ENCODE peak calls at places on chromosomes 1 and 21, in five cellular contexts. W, Q, G, H and M are unnamed samples.

GRCh38 chr1:223667484-223668182 is 2.1 kb upstream of the CAPN8 start:
- DNase-seq in W (no peak), Q (no peak), G (peak; percentile 41), H (no peak), M (no peak)

GRCh38 chr1:236457775-236458174 is 63.7 kb downstream of the EDARADD start:
- DNase-seq in W (no peak), Q (no peak), G (no peak), H (no peak), M (no peak)

GRCh38 chr1:30765610-30766434 is 8.2 kb upstream of the LAPTM5 start:
- DNase-seq in W (no peak), Q (no peak), G (no peak), H (no peak), M (no peak)

GRCh38 chr1:169289016-169289415 is 78.6 kb downstream of the NME7 start:
- DNase-seq in W (no peak), Q (no peak), G (no peak), H (no peak), M (no peak)

GRCh38 chr1:66852870-66853269 is 51.8 kb upstream of the INSL5 start:
- DNase-seq in W (no peak), Q (no peak), G (no peak), H (no peak), M (no peak)

GRCh38 chr1:245469734-245470133 is 314.9 kb downstream of the KIF26B start:
- DNase-seq in W (no peak), Q (no peak), G (no peak), H (no peak), M (no peak)

GRCh38 chr1:177858222-177858894 is 111.5 kb downstream of the SEC16B start:
- DNase-seq in W (no peak), Q (no peak), G (no peak), H (peak; percentile 47), M (no peak)

GRCh38 chr1:153866045-153866850 is 56.5 kb downstream of the GATAD2B start:
- DNase-seq in W (no peak), Q (no peak), G (no peak), H (peak; percentile 72), M (no peak)

GRCh38 chr1:17880429-17880828 is 125.3 kb downstream of the ACTL8 start:
- DNase-seq in W (no peak), Q (no peak), G (no peak), H (no peak), M (no peak)

GRCh38 chr21:40433575-40433974 is 413.4 kb downstream of the DSCAM start:
- DNase-seq in W (no peak), Q (no peak), G (no peak), H (no peak), M (no peak)

GRCh38 chr21:36059823-36060158 is 535 bp downstream of the SETD4 start:
- DNase-seq in W (peak; percentile 57), Q (peak; percentile 3), G (no peak), H (no peak), M (no peak)

GRCh38 chr1:35894183-35894582 is 11.2 kb downstream of the AGO1 start:
- DNase-seq in W (no peak), Q (no peak), G (no peak), H (peak; percentile 55), M (no peak)

GRCh38 chr1:54885237-54885679 is 1.7 kb downstream of the DHCR24 start:
- DNase-seq in W (no peak), Q (no peak), G (peak; percentile 22), H (no peak), M (no peak)

GRCh38 chr1:26378088-26378878 is 5.7 kb upstream of the ZNF683 start:
- DNase-seq in W (no peak), Q (peak; percentile 70), G (peak; percentile 94), H (peak; percentile 97), M (no peak)

GRCh38 chr1:166813508-166814223 is 25.6 kb upstream of the POGK start:
- DNase-seq in W (no peak), Q (no peak), G (peak; percentile 7), H (no peak), M (no peak)

GRCh38 chr1:56448937-56449336 is 130.4 kb downstream of the PLPP3 start:
- DNase-seq in W (no peak), Q (no peak), G (no peak), H (no peak), M (no peak)

GRCh38 chr1:227273557-227273956 is 44.7 kb downstream of the CDC42BPA start:
- DNase-seq in W (no peak), Q (no peak), G (peak; percentile 84), H (peak; percentile 33), M (no peak)

GRCh38 chr1:225712391-225712790 is 59.5 kb upstream of the ENAH start:
- DNase-seq in W (no peak), Q (no peak), G (no peak), H (peak; percentile 17), M (no peak)

GRCh38 chr1:13517193-13517812 is 3.5 kb upstream of the LRRC38 start:
- DNase-seq in W (peak; percentile 71), Q (no peak), G (peak; percentile 43), H (peak; percentile 20), M (no peak)

GRCh38 chr1:81548918-81549587 is 251.7 kb upstream of the ADGRL2 start:
- DNase-seq in W (no peak), Q (no peak), G (no peak), H (no peak), M (no peak)

GRCh38 chr1:94908190-94908589 is 18.7 kb downstream of the CNN3 start:
- DNase-seq in W (no peak), Q (no peak), G (no peak), H (no peak), M (no peak)

GRCh38 chr1:64489707-64490106 is 19.8 kb downstream of the CACHD1 start:
- DNase-seq in W (no peak), Q (no peak), G (no peak), H (no peak), M (no peak)

GRCh38 chr1:32696041-32696440 is 6.5 kb downstream of the SYNC start:
- DNase-seq in W (no peak), Q (no peak), G (no peak), H (no peak), M (no peak)

GRCh38 chr1:175192630-175193338 is at the start of gene KIAA0040:
- DNase-seq in W (peak; percentile 65), Q (peak; percentile 44), G (peak; percentile 77), H (no peak), M (no peak)

GRCh38 chr1:185474440-185475149 is 157.6 kb upstream of the IVNS1ABP start:
- DNase-seq in W (no peak), Q (no peak), G (no peak), H (no peak), M (no peak)